ENCODE peak calls at places on chromosomes 16 and 17, in nine cellular contexts. Z is adrenal gland; D is M059J; C is stimulated activated CD8-positive, alpha-beta memory T cell treated with anti-CD3 and anti-CD28 coated beads, Interleukin-2, amount 100 ng/mL, for 1 hour; F is left cardiac atrium; J is foreskin melanocyte; R is body of pancreas; U is lower leg skin; V is activated CD4-positive, alpha-beta T cell treated with anti-CD3 and anti-CD28 coated beads, Interleukin-2, amount 10 ng/mL, durations not matched to agents 7 days and 5 days. H is an unnamed sample.

GRCh38 chr16:77191259-77191969 is 424 bp downstream of the MON1B start:
- DNase-seq in Z (peak), D (peak), C (no peak), F (no peak), J (no peak), R (peak), U (no peak), V (no peak), H (no peak)

GRCh38 chr16:22983614-22984013 is 165.6 kb downstream of the USP31 start:
- DNase-seq in Z (no peak), D (no peak), C (no peak), F (no peak), J (no peak), R (no peak), U (no peak), V (no peak), H (no peak)

GRCh38 chr16:8958344-8958808 is 5.3 kb downstream of the USP7 start:
- DNase-seq in Z (peak), D (peak), C (no peak), F (peak), J (peak), R (no peak), U (no peak), V (peak), H (no peak)

GRCh38 chr17:12522743-12523181 is 142.9 kb upstream of the MYOCD start:
- DNase-seq in Z (no peak), D (peak), C (no peak), F (peak), J (no peak), R (no peak), U (no peak), V (no peak), H (no peak)

GRCh38 chr16:83968891-83969672 is 1.0 kb downstream of the NECAB2 start:
- DNase-seq in Z (no peak), D (no peak), C (no peak), F (peak), J (no peak), R (no peak), U (no peak), V (no peak), H (no peak)

GRCh38 chr17:83129676-83130075 is 50.3 kb downstream of the METRNL start:
- DNase-seq in Z (no peak), D (no peak), C (no peak), F (no peak), J (no peak), R (no peak), U (no peak), V (no peak), H (no peak)

GRCh38 chr16:4410335-4411075 is 5.9 kb downstream of the CORO7 start:
- DNase-seq in Z (peak), D (peak), C (no peak), F (peak), J (peak), R (no peak), U (no peak), V (no peak), H (no peak)

GRCh38 chr17:2101448-2102257 is 46.8 kb downstream of the HIC1 start:
- DNase-seq in Z (peak), D (peak), C (no peak), F (peak), J (no peak), R (peak), U (peak), V (peak), H (no peak)

GRCh38 chr16:50602531-50603205 is 54.5 kb downstream of the NKD1 start:
- DNase-seq in Z (no peak), D (peak), C (no peak), F (no peak), J (no peak), R (no peak), U (peak), V (no peak), H (no peak)

GRCh38 chr16:20074089-20074956 is 633 bp upstream of the GPR139 start:
- DNase-seq in Z (no peak), D (no peak), C (no peak), F (no peak), J (no peak), R (no peak), U (no peak), V (no peak), H (no peak)

GRCh38 chr17:80888276-80889160 is 103.1 kb upstream of the CHMP6 start:
- DNase-seq in Z (no peak), D (no peak), C (no peak), F (no peak), J (no peak), R (no peak), U (no peak), V (no peak), H (no peak)

GRCh38 chr17:11493947-11494346 is 104.3 kb upstream of the DNAH9 start:
- DNase-seq in Z (no peak), D (no peak), C (no peak), F (no peak), J (no peak), R (no peak), U (no peak), V (no peak), H (no peak)

GRCh38 chr17:43906951-43907424 is 348 bp downstream of the MPP2 start:
- DNase-seq in Z (no peak), D (no peak), C (no peak), F (no peak), J (no peak), R (no peak), U (no peak), V (no peak), H (no peak)

GRCh38 chr16:88686062-88686438 is 257 bp downstream of the SNAI3 start:
- DNase-seq in Z (no peak), D (no peak), C (no peak), F (no peak), J (no peak), R (peak), U (no peak), V (peak), H (no peak)

GRCh38 chr17:50428831-50429424 is 2.9 kb downstream of the ACSF2 start:
- DNase-seq in Z (peak), D (no peak), C (no peak), F (no peak), J (peak), R (no peak), U (no peak), V (no peak), H (no peak)

GRCh38 chr16:35148748-35149147 is 1689.3 kb downstream of the TP53TG3F start:
- DNase-seq in Z (no peak), D (no peak), C (no peak), F (no peak), J (no peak), R (no peak), U (no peak), V (no peak), H (no peak)

GRCh38 chr16:9802160-9802559 is 380.1 kb downstream of the GRIN2A start:
- DNase-seq in Z (no peak), D (no peak), C (no peak), F (no peak), J (no peak), R (no peak), U (no peak), V (no peak), H (no peak)